ENCODE peak calls at places on chromosomes 12 and 14, in eight cellular contexts. S is nephron progenitor cell, F is erythroblast, B is NCI-H526 treated with DMSO at 0.1 percent for 48 hours, U is colonic mucosa, W is T-cell, Y is hepatic stellate cell, K is heart left ventricle. Z is an unnamed sample.
A peak's percentile ranks its signal among the peaks of the same experiment; 100 is the strongest.

GRCh38 chr12:94267530-94267877 is 119.1 kb downstream of the PLXNC1 start:
- DNase-seq in W (no peak), S (no peak), B (no peak), K (no peak), Y (no peak), F (no peak), U (no peak), Z (no peak)

GRCh38 chr14:32004300-32004699 is 72.8 kb upstream of the ARHGAP5 start:
- DNase-seq in W (no peak), F (no peak), B (no peak), S (no peak), Y (no peak), K (no peak), U (no peak), Z (no peak)

GRCh38 chr14:35687335-35687939 is 121.7 kb downstream of the RALGAPA1 start:
- DNase-seq in F (peak; percentile 69), S (peak; percentile 26), B (peak; percentile 53), K (no peak), Y (peak; percentile 6), W (no peak), U (peak; percentile 25), Z (no peak)

GRCh38 chr14:94372021-94372605 is 16.3 kb downstream of the SERPINA1 start:
- DNase-seq in Y (no peak), U (no peak), K (no peak), S (no peak), F (no peak), B (no peak), W (no peak), Z (no peak)

GRCh38 chr14:60655114-60655897 is 6.0 kb upstream of the SIX1 start:
- DNase-seq in S (peak; percentile 53), W (no peak), U (no peak), F (no peak), K (no peak), Y (no peak), B (no peak), Z (no peak)

GRCh38 chr12:96108321-96108720 is 72.9 kb upstream of the LTA4H start:
- DNase-seq in K (peak; percentile 66), B (no peak), S (peak; percentile 8), U (peak; percentile 75), Y (no peak), W (peak; percentile 6), F (no peak), Z (no peak)

GRCh38 chr12:68358532-68359485 is 26.6 kb upstream of the MDM1 start:
- DNase-seq in F (peak; percentile 81), U (peak; percentile 78), S (peak; percentile 41), Y (peak; percentile 40), K (peak; percentile 58), W (peak; percentile 46), B (peak; percentile 46), Z (peak; percentile 8)

GRCh38 chr12:28937196-28937595 is 211.9 kb upstream of the FAR2 start:
- DNase-seq in K (no peak), F (no peak), W (no peak), S (no peak), Y (no peak), B (no peak), U (no peak), Z (no peak)

GRCh38 chr12:108782971-108783370 is 51.7 kb upstream of the CORO1C start:
- DNase-seq in S (no peak), Y (no peak), U (no peak), F (no peak), W (no peak), B (no peak), K (no peak), Z (no peak)

GRCh38 chr14:89432226-89432625 is 15.2 kb upstream of the FOXN3 start:
- DNase-seq in B (no peak), F (no peak), S (no peak), U (no peak), K (no peak), Y (no peak), W (no peak), Z (no peak)

GRCh38 chr12:65266408-65266807 is 12.1 kb upstream of the MSRB3 start:
- DNase-seq in U (no peak), B (no peak), W (no peak), F (no peak), Y (no peak), K (no peak), S (no peak), Z (no peak)

GRCh38 chr14:75832621-75833297 is 149.0 kb downstream of the TGFB3 start:
- DNase-seq in U (peak; percentile 39), S (no peak), F (peak; percentile 42), K (no peak), B (no peak), Y (no peak), W (no peak), Z (no peak)

GRCh38 chr12:116455540-116456306 is 103.5 kb upstream of the MAP1LC3B2 start:
- DNase-seq in Y (peak; percentile 83), S (peak; percentile 76), W (no peak), B (no peak), F (peak; percentile 31), U (peak; percentile 81), K (peak; percentile 82), Z (no peak)

GRCh38 chr14:26187996-26188605 is 409.7 kb downstream of the NOVA1 start:
- DNase-seq in W (no peak), B (no peak), F (no peak), S (no peak), U (no peak), Y (no peak), K (no peak), Z (no peak)

GRCh38 chr12:115472852-115473251 is 788.9 kb upstream of the TBX3 start:
- DNase-seq in Y (no peak), F (no peak), U (no peak), S (no peak), W (no peak), B (no peak), K (no peak), Z (no peak)

GRCh38 chr14:64682173-64682710 is 22.0 kb upstream of the PLEKHG3 start:
- DNase-seq in F (no peak), W (no peak), K (peak; percentile 70), B (no peak), Y (peak; percentile 67), S (no peak), U (peak; percentile 67), Z (no peak)

GRCh38 chr14:77260631-77261030 is 10.4 kb downstream of the NGB start:
- DNase-seq in K (no peak), W (no peak), B (no peak), U (no peak), F (no peak), S (no peak), Y (no peak), Z (no peak)

GRCh38 chr12:16008442-16008841 is 97.3 kb downstream of the DERA start:
- DNase-seq in U (no peak), F (no peak), K (no peak), Y (no peak), W (no peak), S (no peak), B (no peak), Z (no peak)

GRCh38 chr12:76652402-76652801 is 92.8 kb upstream of the OSBPL8 start:
- DNase-seq in F (no peak), Y (no peak), S (no peak), W (no peak), U (no peak), B (no peak), K (no peak), Z (no peak)

GRCh38 chr12:16583991-16584745 is 21.8 kb downstream of the LMO3 start:
- DNase-seq in B (no peak), U (no peak), K (no peak), S (no peak), W (no peak), Y (no peak), F (no peak), Z (no peak)

GRCh38 chr12:39831587-39832315 is 212.1 kb upstream of the ABCD2 start:
- DNase-seq in F (no peak), Y (no peak), K (no peak), W (no peak), S (no peak), B (no peak), U (no peak), Z (no peak)

GRCh38 chr14:96260341-96260821 is 4.4 kb downstream of the BDKRB1 start:
- DNase-seq in S (no peak), F (no peak), W (no peak), U (no peak), Y (peak; percentile 82), K (no peak), B (no peak), Z (no peak)

GRCh38 chr12:27769142-27769672 is 10.8 kb upstream of the KLHL42 start:
- DNase-seq in W (no peak), K (no peak), S (no peak), U (no peak), F (no peak), Y (no peak), B (no peak), Z (no peak)

GRCh38 chr14:92582706-92583452 is 69.3 kb downstream of the RIN3 start:
- DNase-seq in B (no peak), U (no peak), W (no peak), K (no peak), S (no peak), Y (no peak), F (no peak), Z (no peak)

GRCh38 chr14:21227981-21228380 is 41.3 kb downstream of the HNRNPC start:
- DNase-seq in Y (no peak), W (no peak), U (no peak), B (no peak), F (no peak), S (no peak), K (no peak), Z (no peak)

GRCh38 chr14:69038449-69039286 is 59.6 kb upstream of the ACTN1 start:
- DNase-seq in B (no peak), S (no peak), U (no peak), Y (peak; percentile 77), W (no peak), K (no peak), F (peak; percentile 34), Z (no peak)

GRCh38 chr12:19382111-19382526 is 57.2 kb upstream of the AEBP2 start:
- DNase-seq in W (no peak), Y (peak; percentile 78), F (no peak), U (no peak), B (no peak), K (no peak), S (no peak), Z (no peak)

GRCh38 chr14:50000215-50001145 is 107.6 kb downstream of the ARF6 start:
- DNase-seq in K (peak; percentile 68), W (peak; percentile 54), B (no peak), U (peak; percentile 63), Y (peak; percentile 84), S (peak; percentile 25), F (peak; percentile 48), Z (peak; percentile 63)

GRCh38 chr14:91228112-91229004 is 16.1 kb downstream of the GPR68 start:
- DNase-seq in S (no peak), K (no peak), W (peak; percentile 79), Y (no peak), B (no peak), U (no peak), F (peak; percentile 20), Z (peak; percentile 84)

GRCh38 chr14:32136027-32136825 is 59.1 kb downstream of the ARHGAP5 start:
- DNase-seq in B (no peak), Y (no peak), F (no peak), K (no peak), S (no peak), W (no peak), U (no peak), Z (no peak)

GRCh38 chr12:131370321-131370720 is 340.6 kb upstream of the SFSWAP start:
- DNase-seq in S (no peak), F (no peak), Y (no peak), U (no peak), W (no peak), K (no peak), B (no peak), Z (no peak)

GRCh38 chr14:89910706-89911017 is 43.9 kb downstream of the EFCAB11 start:
- DNase-seq in W (no peak), U (no peak), K (no peak), B (no peak), Y (no peak), S (no peak), F (no peak), Z (no peak)

GRCh38 chr14:105474478-105475268 is at the start of gene CRIP2:
- DNase-seq in S (peak; percentile 72), B (no peak), U (no peak), W (no peak), K (peak; percentile 81), Y (peak; percentile 92), F (peak; percentile 71), Z (peak; percentile 66)

GRCh38 chr12:132367401-132367851 is 38.0 kb upstream of the GALNT9 start:
- DNase-seq in Y (no peak), W (no peak), K (no peak), U (no peak), S (no peak), F (no peak), B (no peak), Z (no peak)